ENCODE peak calls at places on chromosomes 7 and 10, in eight cellular contexts. X is endodermal cell, Q is adipocyte, O is spleen, B is DND-41, T is suprapubic skin, V is neural progenitor cell, P is stomach. Z is an unnamed sample. For H3K4me1, the result is how much of the 10 kb centered on the place peaks cover.

GRCh38 chr10:132702601-132703304 is 83.2 kb downstream of the NKX6-2 start:
- DNase-seq in Q (no peak), T (peak), X (peak), B (no peak), V (no peak), P (no peak), O (peak), Z (peak)

GRCh38 chr10:84543077-84543476 is 214.7 kb downstream of the CCSER2 start:
- DNase-seq in O (no peak), T (no peak), B (no peak), V (no peak), X (peak), P (no peak), Q (no peak), Z (no peak)

GRCh38 chr7:95509199-95509598 is 23.5 kb downstream of the ASB4 start:
- DNase-seq in T (no peak), X (peak), P (no peak), V (peak), O (no peak), B (peak), Q (no peak), Z (no peak)

GRCh38 chr10:119005377-119006043 is 24.0 kb upstream of the NANOS1 start:
- DNase-seq in T (no peak), O (no peak), V (no peak), B (no peak), Q (no peak), X (no peak), P (no peak), Z (no peak)

GRCh38 chr7:98329974-98330373 is 48.5 kb downstream of the BRI3 start:
- DNase-seq in T (no peak), P (no peak), O (no peak), V (no peak), Q (peak), B (no peak), X (no peak), Z (no peak)

GRCh38 chr7:101728888-101729883 is 88.2 kb upstream of the CUX1 start:
- DNase-seq in O (no peak), V (no peak), T (no peak), Q (no peak), X (no peak), P (peak), B (no peak), Z (no peak)

GRCh38 chr10:43055991-43056567 is 20.8 kb upstream of the RET start:
- DNase-seq in X (no peak), B (no peak), T (peak), V (no peak), O (peak), P (no peak), Q (no peak), Z (no peak)

GRCh38 chr7:5429253-5429856 is 5.7 kb upstream of the TNRC18 start:
- DNase-seq in O (peak), P (peak), V (peak), B (no peak), Q (peak), T (no peak), X (no peak), Z (no peak)

GRCh38 chr7:107147464-107148214 is 21.2 kb upstream of the HBP1 start:
- DNase-seq in O (no peak), T (no peak), V (peak), B (peak), Q (peak), X (peak), P (no peak), Z (no peak)

GRCh38 chr10:79399242-79399831 is 46.1 kb downstream of the ZCCHC24 start:
- DNase-seq in T (peak), V (peak), Q (peak), X (peak), B (no peak), O (peak), P (peak), Z (no peak)

GRCh38 chr10:79328737-79329504 is 18.3 kb upstream of the PPIF start:
- DNase-seq in B (no peak), V (no peak), P (no peak), X (no peak), T (no peak), O (peak), Q (no peak), Z (no peak)

GRCh38 chr10:23270531-23270930 is 74.1 kb downstream of the C10orf67 start:
- DNase-seq in O (no peak), Q (no peak), B (no peak), V (no peak), T (no peak), X (no peak), P (no peak), Z (no peak)

GRCh38 chr10:64760371-64760770 is 1239.2 kb downstream of the REEP3 start:
- DNase-seq in T (no peak), O (no peak), V (no peak), X (no peak), B (no peak), Q (no peak), P (no peak), Z (no peak)

GRCh38 chr7:112176241-112176640 is 30.0 kb downstream of the DOCK4 start:
- DNase-seq in B (no peak), X (no peak), P (no peak), Q (no peak), T (no peak), O (no peak), V (no peak), Z (no peak)

GRCh38 chr10:4024846-4025245 is 239.8 kb upstream of the KLF6 start:
- DNase-seq in T (no peak), X (no peak), Q (no peak), P (no peak), O (no peak), V (no peak), B (no peak), Z (no peak)

GRCh38 chr10:133261726-133262325 is 14.8 kb downstream of the ADAM8 start:
- DNase-seq in O (peak), T (peak), B (no peak), V (peak), X (peak), P (peak), Q (peak), Z (peak)

GRCh38 chr7:140656548-140657515 is 15.9 kb upstream of the ADCK2 start:
- DNase-seq in O (peak), T (peak), V (no peak), X (no peak), P (peak), B (peak), Q (peak), Z (peak)

GRCh38 chr7:156121434-156121833 is 309.2 kb upstream of the SHH start:
- DNase-seq in Q (no peak), O (no peak), B (no peak), X (no peak), V (no peak), P (no peak), T (no peak), Z (no peak)

GRCh38 chr10:126459032-126459831 is 71.0 kb upstream of the ADAM12 start:
- DNase-seq in X (no peak), T (no peak), P (no peak), Q (peak), V (peak), O (no peak), B (no peak), Z (no peak)

GRCh38 chr7:81648716-81649115 is 121.1 kb downstream of the HGF start:
- DNase-seq in T (no peak), P (no peak), V (no peak), Q (no peak), X (no peak), B (no peak), O (no peak), Z (no peak)

GRCh38 chr7:121329460-121330052 is 756 bp downstream of the WNT16 start:
- DNase-seq in B (no peak), O (peak), V (peak), X (peak), P (peak), Q (peak), T (no peak), Z (no peak)

GRCh38 chr10:124994573-124995473 is 52.9 kb downstream of the ZRANB1 start:
- DNase-seq in P (peak), B (no peak), Q (no peak), T (peak), O (peak), V (no peak), X (peak), Z (no peak)

GRCh38 chr7:131626643-131627042 is 70.2 kb upstream of the PODXL start:
- DNase-seq in O (no peak), V (no peak), P (no peak), X (peak), Q (no peak), B (no peak), T (no peak), Z (no peak)

GRCh38 chr10:62733654-62734293 is 70.7 kb upstream of the ADO start:
- DNase-seq in T (no peak), V (no peak), B (no peak), Q (no peak), O (no peak), X (no peak), P (no peak), Z (no peak)

GRCh38 chr10:30842185-30842584 is 189.5 kb downstream of the ZNF438 start:
- DNase-seq in T (no peak), V (no peak), X (no peak), P (no peak), B (no peak), O (no peak), Q (no peak), Z (no peak)

GRCh38 chr10:114758331-114758730 is 63.2 kb upstream of the FHIP2A start:
- DNase-seq in V (peak), O (no peak), T (no peak), X (no peak), B (no peak), P (no peak), Q (no peak), Z (no peak)

GRCh38 chr7:28955723-28956607 is 2.2 kb downstream of the TRIL start:
- DNase-seq in T (peak), B (no peak), X (peak), Q (peak), V (peak), O (peak), P (peak), Z (no peak)

GRCh38 chr7:17530741-17531417 is 232.4 kb downstream of the AHR start:
- DNase-seq in V (peak), T (no peak), X (no peak), O (no peak), P (no peak), Q (peak), B (no peak), Z (no peak)

GRCh38 chr10:124722812-124723783 is 21.1 kb downstream of the FAM53B start:
- DNase-seq in P (no peak), Q (no peak), X (no peak), T (no peak), B (peak), O (peak), V (no peak), Z (peak)

GRCh38 chr7:108296911-108297310 is 159.3 kb downstream of the NRCAM start:
- DNase-seq in O (no peak), B (no peak), X (no peak), Q (no peak), P (no peak), V (no peak), T (no peak), Z (no peak)

GRCh38 chr10:129612481-129613109 is 145.6 kb downstream of the MGMT start:
- DNase-seq in V (no peak), T (no peak), O (no peak), X (peak), P (no peak), B (no peak), Q (no peak), Z (no peak)

DNA sequence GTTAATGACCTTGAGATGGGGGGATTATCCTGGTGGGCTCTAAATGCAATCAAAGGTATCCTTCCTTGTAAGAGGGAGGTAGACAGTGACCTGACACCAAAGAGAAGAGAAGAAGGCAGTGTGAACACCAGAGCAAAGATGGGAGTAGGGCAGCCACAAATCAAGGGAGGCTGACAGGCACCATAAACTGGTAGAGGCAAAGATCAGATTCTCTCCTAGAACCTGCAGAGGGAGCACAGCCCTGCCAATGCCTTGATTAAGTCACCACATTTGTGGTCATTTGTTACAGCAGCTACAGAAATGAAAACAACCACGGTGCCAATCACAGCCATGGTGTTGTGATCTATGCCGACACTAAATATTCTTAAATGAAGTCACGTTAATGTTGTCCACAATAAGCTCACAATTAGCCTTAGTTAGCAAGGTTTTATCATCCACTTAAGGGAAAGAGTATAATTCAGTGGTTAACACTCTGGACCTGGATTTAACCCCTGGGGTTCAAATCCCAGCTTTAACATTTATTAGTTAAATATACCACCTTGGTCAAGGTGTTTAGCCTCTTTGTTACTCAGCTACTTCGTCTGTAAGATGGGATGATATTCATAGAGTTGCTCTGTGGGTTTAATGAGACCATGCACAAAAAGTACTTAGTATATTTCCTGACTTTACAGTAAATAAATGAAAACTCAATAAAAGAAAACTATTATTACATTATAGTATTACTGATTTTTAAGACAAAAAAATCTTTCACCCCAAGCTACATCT is 70.8 kb downstream of the SGMS1 start:
- DNase-seq in X (peak), O (no peak), T (no peak), Q (peak), P (peak), B (no peak), V (peak), Z (peak)
- H3K4me1 ChIP-seq in X (under half), O (half or more), T (half or more), Q (under half), P (half or more), B (under half), V (under half), Z (under half)

GRCh38 chr10:11197854-11198253 is 180.2 kb downstream of the CELF2 start:
- DNase-seq in Q (no peak), X (no peak), B (no peak), O (no peak), V (no peak), P (no peak), T (no peak), Z (no peak)
- H3K4me1 ChIP-seq in Q (under half), X (under half), B (under half), O (half or more), V (under half), P (half or more), T (under half), Z (half or more)

DNA sequence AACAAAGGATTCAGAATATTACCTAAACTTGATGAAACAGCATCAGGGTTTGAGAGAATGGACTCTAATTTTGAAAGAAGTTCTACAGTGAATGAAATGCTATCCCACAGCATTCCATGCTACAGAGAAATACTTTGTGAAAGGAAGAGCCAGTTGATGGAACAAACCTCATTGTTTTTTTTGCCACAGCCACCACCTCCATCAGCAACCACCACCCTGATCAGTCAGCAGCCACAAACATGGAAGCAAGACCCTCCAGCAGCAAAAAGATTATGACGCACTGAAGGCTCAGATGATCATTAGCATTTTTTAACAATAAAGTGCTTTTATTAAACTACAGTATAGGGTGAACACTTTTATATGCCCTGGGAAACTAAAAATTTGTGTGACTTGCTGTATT is 98.7 kb downstream of the LRRC4 start:
- DNase-seq in B (no peak), V (no peak), Q (no peak), X (no peak), P (no peak), O (no peak), T (no peak), Z (no peak)
- H3K4me1 ChIP-seq in B (under half), V (under half), Q (under half), X (under half), P (under half), O (under half), T (under half), Z (under half)

GRCh38 chr7:157379493-157379892 is 42.7 kb downstream of the DNAJB6 start:
- DNase-seq in Q (no peak), X (no peak), V (no peak), B (no peak), O (no peak), P (peak), T (no peak), Z (no peak)

GRCh38 chr7:157378390-157378789 is 41.6 kb downstream of the DNAJB6 start:
- DNase-seq in V (no peak), O (no peak), X (no peak), Q (no peak), P (peak), B (no peak), T (no peak), Z (no peak)

GRCh38 chr7:157380416-157380815 is 43.6 kb downstream of the DNAJB6 start:
- DNase-seq in V (no peak), P (peak), O (no peak), Q (no peak), B (no peak), X (no peak), T (no peak), Z (no peak)

GRCh38 chr7:157375410-157375809 is 38.6 kb downstream of the DNAJB6 start:
- DNase-seq in B (no peak), X (no peak), P (peak), T (no peak), V (no peak), O (no peak), Q (no peak), Z (no peak)

GRCh38 chr7:157377436-157378124 is 40.8 kb downstream of the DNAJB6 start:
- DNase-seq in T (no peak), Q (no peak), X (no peak), V (no peak), B (no peak), P (no peak), O (no peak), Z (no peak)
- H3K4me1 ChIP-seq in T (under half), Q (under half), X (under half), V (under half), B (under half), P (half or more), O (half or more), Z (under half)

DNA sequence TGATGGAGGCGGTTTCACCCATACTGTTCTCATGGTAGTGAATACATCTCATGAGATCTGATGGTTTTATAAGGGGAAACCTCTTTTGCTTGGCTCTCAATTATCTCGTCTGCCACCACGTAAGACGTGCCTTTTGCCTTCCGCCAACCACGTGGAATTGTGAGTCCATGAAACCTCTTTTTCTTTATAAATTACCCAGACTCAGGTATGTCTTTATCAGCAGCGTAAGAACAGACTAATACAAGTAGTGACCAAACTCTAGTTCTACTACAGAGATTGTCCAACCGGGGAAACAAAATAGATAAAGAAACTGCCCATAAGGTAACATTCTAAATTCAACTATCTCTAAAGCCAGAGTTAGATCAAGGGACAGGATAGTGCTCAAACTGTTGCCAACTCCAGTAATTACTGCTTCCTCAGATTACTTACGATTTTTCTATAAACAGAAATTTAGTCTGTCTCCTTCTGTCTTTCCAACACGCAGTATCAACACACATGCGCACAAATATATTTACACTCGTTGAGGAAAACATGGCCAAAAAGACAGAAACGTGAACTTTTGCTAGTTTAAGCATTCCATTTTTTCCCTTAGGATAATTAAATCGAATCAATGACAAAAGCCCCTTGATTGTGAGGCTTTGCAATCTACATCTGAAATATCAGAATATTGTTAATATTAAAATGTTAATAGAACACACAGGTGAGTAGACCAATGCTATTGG is 36.9 kb downstream of the CREB3L2 start:
- DNase-seq in B (no peak), V (no peak), T (no peak), X (no peak), Q (no peak), O (no peak), P (no peak), Z (no peak)
- H3K4me1 ChIP-seq in B (under half), V (under half), T (under half), X (under half), Q (under half), O (under half), P (half or more), Z (under half)

GRCh38 chr10:623039-623438 is 66.4 kb downstream of the DIP2C start:
- DNase-seq in T (no peak), Q (no peak), P (no peak), X (no peak), B (no peak), O (peak), V (no peak), Z (no peak)
- H3K4me1 ChIP-seq in T (under half), Q (under half), P (half or more), X (under half), B (under half), O (under half), V (under half), Z (under half)

DNA sequence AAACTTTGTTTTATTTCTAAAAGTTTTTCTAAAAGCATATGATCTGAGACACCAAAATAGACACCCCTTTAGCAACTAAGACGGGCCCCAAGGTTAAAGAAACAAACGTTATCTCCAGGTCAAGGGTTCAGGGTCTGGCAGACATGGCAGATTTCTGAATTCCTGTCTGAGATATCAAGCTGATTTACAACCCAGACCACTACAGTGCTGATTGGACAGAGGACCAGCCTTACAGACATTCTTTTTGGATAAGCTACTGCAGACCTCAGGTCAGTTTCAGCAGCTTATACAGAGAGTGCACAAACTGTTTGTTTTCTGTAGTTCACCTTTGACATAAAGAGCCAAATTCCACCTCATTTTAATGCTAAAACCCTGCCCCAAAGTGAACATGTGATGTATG is 34.8 kb downstream of the SVOPL start:
- DNase-seq in O (no peak), X (no peak), B (no peak), Q (no peak), P (no peak), T (no peak), V (no peak), Z (no peak)
- H3K4me1 ChIP-seq in O (under half), X (under half), B (under half), Q (under half), P (under half), T (under half), V (under half), Z (under half)

DNA sequence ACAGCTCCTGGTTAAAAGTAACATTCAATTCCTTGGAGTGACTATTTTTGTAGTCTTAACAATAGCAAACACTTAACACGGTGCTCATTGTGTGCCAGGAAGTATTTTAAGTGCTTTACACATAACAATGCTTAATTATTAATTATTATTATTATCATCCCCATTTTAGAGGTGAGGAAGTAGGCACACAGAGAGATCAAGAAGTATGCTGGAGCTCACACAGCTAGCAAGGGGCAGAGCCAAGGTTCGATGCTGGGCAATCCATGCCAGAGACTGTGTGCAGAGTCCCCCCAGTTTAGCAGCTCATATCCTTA is 48.2 kb upstream of the SMNDC1 start:
- DNase-seq in O (no peak), B (no peak), P (no peak), T (no peak), Q (no peak), X (no peak), V (no peak), Z (no peak)
- H3K4me1 ChIP-seq in O (under half), B (under half), P (under half), T (under half), Q (under half), X (under half), V (under half), Z (under half)

GRCh38 chr10:73781879-73782748 is at the start of gene CHCHD1:
- DNase-seq in X (peak), V (peak), Q (peak), P (peak), B (peak), O (peak), T (peak), Z (peak)
- H3K4me1 ChIP-seq in X (under half), V (under half), Q (under half), P (half or more), B (half or more), O (half or more), T (half or more), Z (under half)

GRCh38 chr7:84187087-84187805 is 7.3 kb downstream of the SEMA3A start:
- DNase-seq in B (no peak), T (no peak), O (no peak), V (no peak), Q (no peak), X (no peak), P (no peak), Z (no peak)
- H3K4me1 ChIP-seq in B (under half), T (under half), O (under half), V (under half), Q (under half), X (under half), P (under half), Z (under half)

Z was measured in CD8-positive, alpha-beta memory T cell.